ENCODE peak calls at places on chromosomes 16 and 17, in seven cellular contexts. M, E, L, H, C, F and U are unnamed samples.
A peak's percentile ranks its signal among the peaks of the same experiment; 100 is the strongest.

GRCh38 chr17:55513885-55514590 is 2.8 kb upstream of the SMIM36 start:
- DNase-seq in L (peak; percentile 63), C (peak; percentile 61), E (peak; percentile 55), M (peak; percentile 62), H (no peak), F (peak; percentile 54), U (peak; percentile 72)

GRCh38 chr16:13510425-13511151 is 409.4 kb upstream of the ERCC4 start:
- DNase-seq in F (no peak), L (no peak), E (no peak), H (no peak), C (no peak), M (no peak), U (no peak)

GRCh38 chr16:88941933-88942909 is 34.8 kb downstream of the CBFA2T3 start:
- DNase-seq in F (no peak), E (no peak), L (no peak), M (no peak), H (no peak), C (peak; percentile 81), U (no peak)

GRCh38 chr17:28398280-28398981 is 7.6 kb downstream of the SLC46A1 start:
- DNase-seq in E (peak; percentile 11), C (no peak), H (no peak), L (no peak), M (no peak), F (no peak), U (peak; percentile 27)

GRCh38 chr16:54936979-54937672 is 6.5 kb downstream of the IRX5 start:
- DNase-seq in C (peak; percentile 50), F (no peak), M (no peak), E (no peak), L (no peak), H (no peak), U (no peak)

GRCh38 chr16:87931504-87931903 is 4.8 kb downstream of the CA5A start:
- DNase-seq in L (no peak), F (peak; percentile 77), C (no peak), E (no peak), M (no peak), H (no peak), U (no peak)

GRCh38 chr17:2794116-2794803 is 2.0 kb upstream of the RAP1GAP2 start:
- DNase-seq in F (no peak), L (no peak), E (no peak), C (no peak), M (no peak), H (no peak), U (no peak)

GRCh38 chr16:17448640-17449638 is 21.8 kb downstream of the XYLT1 start:
- DNase-seq in F (no peak), M (no peak), C (no peak), E (no peak), H (no peak), L (no peak), U (peak; percentile 13)

GRCh38 chr17:71759422-71760060 is 361.3 kb upstream of the SOX9 start:
- DNase-seq in C (no peak), M (no peak), F (no peak), L (no peak), H (no peak), E (peak; percentile 32), U (no peak)

GRCh38 chr17:2347805-2348685 is 10.7 kb downstream of the SGSM2 start:
- DNase-seq in C (peak; percentile 47), E (peak; percentile 91), M (no peak), L (no peak), F (no peak), H (no peak), U (no peak)

GRCh38 chr16:63067141-63067540 is 1030.9 kb upstream of the CDH8 start:
- DNase-seq in M (no peak), E (no peak), L (no peak), C (no peak), F (no peak), H (no peak), U (no peak)

GRCh38 chr16:81313731-81314602 is 795 bp upstream of the GAN start:
- DNase-seq in C (no peak), M (no peak), F (peak; percentile 26), H (no peak), L (no peak), E (no peak), U (no peak)

GRCh38 chr16:19919142-19919541 is 34.5 kb upstream of the GPRC5B start:
- DNase-seq in E (no peak), H (no peak), C (no peak), L (no peak), F (no peak), M (no peak), U (no peak)

GRCh38 chr16:84369105-84369504 is 767 bp downstream of the ATP2C2 start:
- DNase-seq in E (no peak), L (no peak), C (no peak), F (no peak), M (no peak), H (no peak), U (no peak)

GRCh38 chr17:73311428-73311780 is 397 bp downstream of the CDC42EP4 start:
- DNase-seq in E (no peak), H (no peak), M (no peak), C (no peak), F (no peak), L (no peak), U (no peak)

GRCh38 chr17:73311781-73312641 is at the start of gene CDC42EP4:
- DNase-seq in M (peak; percentile 98), H (no peak), F (peak; percentile 90), L (peak; percentile 93), C (peak; percentile 94), E (peak; percentile 91), U (peak; percentile 95)

GRCh38 chr17:73316919-73317505 is 5.2 kb upstream of the CDC42EP4 start:
- DNase-seq in E (no peak), F (no peak), H (no peak), L (no peak), C (no peak), M (no peak), U (no peak)

GRCh38 chr17:73315481-73315880 is 3.7 kb upstream of the CDC42EP4 start:
- DNase-seq in H (no peak), L (no peak), E (no peak), C (no peak), M (no peak), F (no peak), U (no peak)

GRCh38 chr17:73313526-73314127 is 1.8 kb upstream of the CDC42EP4 start:
- DNase-seq in M (no peak), C (no peak), H (no peak), L (no peak), E (no peak), F (no peak), U (no peak)
- H3K4me1 ChIP-seq in M (no peaks in the 10 kb centered on the region), C (peaks cover 22% of the 10 kb centered on the region), H (peaks cover 80% of the 10 kb centered on the region), L (peaks cover 35% of the 10 kb centered on the region), E (peaks cover 13% of the 10 kb centered on the region), F (peaks cover 28% of the 10 kb centered on the region), U (peaks cover 18% of the 10 kb centered on the region)

DNA sequence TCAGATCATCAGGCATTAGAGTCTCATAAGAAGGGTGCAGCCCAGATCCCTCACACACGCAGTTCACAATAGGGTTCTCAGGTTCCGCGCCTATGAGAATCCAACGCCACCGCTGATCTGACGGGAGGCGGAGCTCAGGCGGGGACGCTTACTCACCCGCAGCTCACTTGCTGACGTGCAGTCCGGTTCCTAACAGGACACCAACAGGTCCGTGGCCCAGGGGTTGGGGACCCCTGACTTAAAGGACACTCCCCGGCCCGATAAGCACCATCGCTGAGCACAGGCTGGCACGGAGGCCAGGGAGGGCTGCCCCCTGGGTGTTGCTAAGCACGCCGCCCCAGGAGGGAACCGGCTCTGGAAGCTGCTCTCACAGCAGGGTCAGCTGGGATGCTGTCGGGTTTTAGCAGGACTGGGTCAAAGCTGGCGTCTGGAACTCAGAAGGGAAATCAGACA is 30.1 kb upstream of the BAHCC1 start:
- DNase-seq in H (no peak), E (peak; percentile 84), M (peak; percentile 65), L (no peak), C (no peak), F (peak; percentile 62), U (peak; percentile 58)
- TF ChIP-seq POLR2A in H (no peak), E (no peak), M (no peak), L (no peak), C (no peak), F (no peak), U (peak; percentile 34)

GRCh38 chr16:83137326-83137770 is 510.6 kb downstream of the CDH13 start:
- DNase-seq in M (peak; percentile 33), L (no peak), H (no peak), F (no peak), E (peak; percentile 83), C (no peak), U (no peak)
- H3K4me1 ChIP-seq in M (no peaks in the 10 kb centered on the region), L (no peaks in the 10 kb centered on the region), H (peaks cover 12% of the 10 kb centered on the region), F (no peaks in the 10 kb centered on the region), E (peaks cover 11% of the 10 kb centered on the region), C (no peaks in the 10 kb centered on the region), U (no peaks in the 10 kb centered on the region)

DNA sequence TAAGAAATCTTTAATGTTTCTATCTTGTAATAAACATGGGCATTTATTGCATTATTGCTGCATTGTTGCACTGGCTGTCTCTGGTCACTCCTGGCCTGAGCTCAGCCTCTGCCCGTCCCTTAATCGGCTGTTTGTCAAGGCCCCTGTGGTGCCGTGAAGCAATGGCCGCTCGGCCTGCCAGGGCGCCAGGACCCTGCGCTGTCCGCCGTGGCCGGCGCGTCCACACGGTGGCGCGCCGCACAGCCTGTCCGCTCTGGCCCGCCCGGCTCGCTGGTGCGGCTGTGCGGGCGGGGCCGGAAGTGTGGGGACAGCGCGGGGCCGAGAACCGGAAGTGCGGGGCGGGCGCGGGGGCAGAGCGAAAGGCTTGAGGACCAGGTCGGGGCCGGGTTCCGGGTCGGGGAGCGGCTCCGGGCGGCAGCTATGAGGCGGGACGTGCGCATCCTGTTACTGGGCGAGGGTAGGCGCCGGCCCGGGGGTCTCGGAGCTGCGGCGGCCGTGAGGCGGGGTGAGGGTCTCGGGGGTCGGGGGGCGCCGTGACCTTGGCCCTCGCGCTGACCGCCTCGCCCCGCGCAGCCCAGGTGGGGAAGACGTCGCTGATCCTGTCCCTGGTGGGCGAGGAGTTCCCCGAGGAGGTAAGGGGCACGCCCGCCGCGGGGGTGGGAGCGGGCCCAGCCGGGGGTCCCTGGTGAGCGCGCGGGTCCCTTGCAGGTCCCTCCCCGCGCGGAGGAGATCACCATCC is at the start of gene RHOT2:
- DNase-seq in H (peak; percentile 65), E (peak; percentile 85), M (peak; percentile 93), C (peak; percentile 63), F (peak; percentile 87), L (peak; percentile 90), U (peak; percentile 92)
- TF ChIP-seq POLR2A in H (no peak), E (peak; percentile 82), M (peak; percentile 46), C (peak; percentile 73), F (peak; percentile 80), L (peak; percentile 30), U (peak; percentile 65)

GRCh38 chr17:19269641-19270040 is 32.5 kb downstream of the EPN2 start:
- DNase-seq in L (no peak), M (no peak), C (no peak), E (no peak), F (no peak), H (no peak), U (no peak)
- H3K4me1 ChIP-seq in L (peaks cover 58% of the 10 kb centered on the region), M (peaks cover 6% of the 10 kb centered on the region), C (peaks cover 16% of the 10 kb centered on the region), E (peaks cover 17% of the 10 kb centered on the region), F (peaks cover 41% of the 10 kb centered on the region), H (peaks cover 88% of the 10 kb centered on the region), U (peaks cover 52% of the 10 kb centered on the region)

DNA sequence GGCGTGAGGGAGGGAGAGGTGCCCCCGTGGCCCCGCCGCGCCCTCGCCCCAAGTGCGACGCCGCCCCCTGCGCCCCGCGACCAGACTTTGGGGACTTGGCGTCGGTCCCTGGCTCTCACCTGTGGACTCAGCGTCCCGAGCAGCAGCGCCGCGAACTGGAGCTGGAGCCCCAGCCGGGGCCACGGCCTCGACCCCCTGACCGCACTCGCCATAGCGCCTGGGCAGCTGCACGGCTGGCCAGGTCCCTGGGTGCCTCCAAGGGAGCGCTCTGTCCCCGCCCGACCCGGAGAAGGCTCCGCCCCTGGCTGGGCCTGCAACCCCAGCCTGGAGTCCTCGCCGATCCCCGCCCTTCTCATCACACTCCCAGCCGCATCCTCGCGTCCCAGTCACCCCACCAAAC is at the start of gene ERN2:
- DNase-seq in C (no peak), M (no peak), F (no peak), H (no peak), E (no peak), L (no peak), U (no peak)
- TF ChIP-seq POLR2A in C (no peak), M (no peak), F (no peak), H (no peak), E (no peak), L (no peak), U (no peak)